ENCODE peak calls at places on chromosomes 13 and 19, in five cellular contexts. Y, M, F, X and R are unnamed samples.
A peak's percentile ranks its signal among the peaks of the same experiment; 100 is the strongest.

GRCh38 chr19:813359-814107 is 8.2 kb downstream of the PLPPR3 start:
- DNase-seq in Y (no peak), M (no peak), F (no peak), X (peak; percentile 12), R (no peak)

GRCh38 chr19:46201413-46202310 is 27.9 kb upstream of the IGFL1 start:
- DNase-seq in Y (no peak), M (no peak), F (no peak), X (no peak), R (no peak)

GRCh38 chr19:28221736-28222135 is 991.2 kb downstream of the UQCRFS1 start:
- DNase-seq in Y (no peak), M (no peak), F (no peak), X (no peak), R (no peak)

GRCh38 chr19:40811478-40812341 is 12.7 kb downstream of the EGLN2 start:
- DNase-seq in Y (no peak), M (no peak), F (no peak), X (peak; percentile 39), R (no peak)

GRCh38 chr13:47294691-47295090 is 397.8 kb upstream of the HTR2A start:
- DNase-seq in Y (no peak), M (no peak), F (no peak), X (no peak), R (no peak)

GRCh38 chr13:44398606-44399005 is 25.0 kb downstream of the SERP2 start:
- DNase-seq in Y (no peak), M (no peak), F (no peak), X (no peak), R (no peak)

GRCh38 chr13:26221721-26222522 is at the start of gene RNF6:
- DNase-seq in Y (peak; percentile 96), M (peak; percentile 96), F (peak; percentile 94), X (peak; percentile 93), R (peak; percentile 95)

GRCh38 chr19:33468361-33469170 is 53.0 kb downstream of the PEPD start:
- DNase-seq in Y (no peak), M (no peak), F (no peak), X (no peak), R (no peak)

GRCh38 chr19:5001547-5002131 is 32.7 kb downstream of the KDM4B start:
- DNase-seq in Y (no peak), M (peak; percentile 32), F (peak; percentile 58), X (peak; percentile 76), R (peak; percentile 69)

GRCh38 chr13:27200413-27201066 is 28.9 kb upstream of the USP12 start:
- DNase-seq in Y (no peak), M (no peak), F (no peak), X (no peak), R (no peak)

GRCh38 chr13:66899955-66900354 is 330.2 kb downstream of the PCDH9 start:
- DNase-seq in Y (no peak), M (no peak), F (no peak), X (no peak), R (peak; percentile 24)
- TF ChIP-seq ZBTB33 in Y (no peak), M (no peak), F (no peak), X (no peak), R (no peak)

GRCh38 chr19:43503501-43504425 is 783 bp downstream of the PHLDB3 start:
- DNase-seq in Y (peak; percentile 78), M (peak; percentile 83), F (peak; percentile 90), X (peak; percentile 98), R (peak; percentile 99)
- TF ChIP-seq ZBTB33 in Y (no peak), M (no peak), F (no peak), X (no peak), R (no peak)

DNA sequence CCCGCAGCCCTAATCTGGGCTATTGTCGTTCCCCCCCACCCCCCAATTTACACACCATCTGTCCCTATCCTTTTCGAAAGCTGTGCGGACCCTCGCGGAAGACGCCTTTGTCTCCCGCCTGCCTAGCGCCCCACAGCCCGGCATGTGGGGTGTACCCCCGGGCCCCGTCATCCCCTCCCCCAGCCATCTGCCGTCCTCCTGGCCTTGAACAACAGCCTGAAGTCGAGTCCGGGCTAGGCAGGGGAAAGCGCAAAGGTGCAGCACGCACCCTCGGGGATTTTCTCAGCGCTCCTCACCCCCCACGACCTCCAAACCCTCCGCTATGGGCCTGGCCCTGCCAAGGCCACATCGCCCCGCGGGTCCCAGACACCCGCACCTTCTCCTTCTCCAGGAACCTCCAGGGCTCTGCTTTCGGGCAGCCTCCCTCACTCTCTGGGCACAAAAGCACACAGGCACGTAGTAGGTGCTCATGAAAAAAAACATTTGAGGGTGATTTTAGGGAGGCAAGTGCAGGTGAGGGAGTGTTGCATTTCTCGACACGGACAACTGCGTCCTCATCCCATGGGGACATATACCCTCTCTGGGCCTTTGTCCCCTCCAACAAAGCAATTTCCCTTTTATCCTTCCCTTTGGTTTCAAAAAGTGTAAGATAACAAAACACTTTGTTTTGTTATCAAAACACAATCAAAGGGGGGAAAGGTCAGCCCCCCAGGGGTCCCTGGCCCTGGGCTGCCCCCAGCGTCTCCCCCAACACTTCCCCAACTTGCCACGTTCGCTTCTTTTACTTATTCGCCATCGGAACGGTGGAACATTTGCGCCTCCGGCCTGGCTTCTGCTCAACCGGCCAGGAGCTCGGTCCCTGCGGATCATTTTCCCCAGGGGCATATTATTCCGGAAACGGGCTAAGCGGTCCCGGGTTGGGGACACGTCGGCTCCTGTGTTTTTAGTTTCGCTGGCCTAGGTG is 16.4 kb downstream of the CCDC124 start:
- DNase-seq in Y (no peak), M (no peak), F (no peak), X (no peak), R (no peak)
- TF ChIP-seq ZBTB33 in Y (no peak), M (no peak), F (no peak), X (no peak), R (no peak)

DNA sequence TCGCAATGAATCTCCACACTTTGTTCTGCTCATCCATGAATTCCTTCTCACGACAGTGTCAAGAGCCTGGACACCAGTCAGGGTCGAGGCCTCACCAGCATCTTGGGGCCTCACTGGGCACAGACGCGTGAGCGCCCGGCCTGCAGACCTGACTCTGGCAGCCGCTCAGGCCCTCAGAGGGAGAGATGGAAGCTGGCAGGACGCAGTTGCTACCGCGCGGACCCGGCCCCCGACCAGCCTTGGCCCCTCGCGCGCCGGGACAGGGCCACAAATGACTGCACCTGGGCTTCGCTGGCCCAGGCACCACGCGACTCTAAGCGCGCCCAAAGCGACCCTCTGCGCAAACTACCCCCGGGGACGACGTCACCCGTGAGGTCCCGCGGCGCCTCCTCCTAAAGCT is 937 bp upstream of the USP29 start:
- DNase-seq in Y (no peak), M (no peak), F (no peak), X (no peak), R (no peak)
- TF ChIP-seq ZBTB33 in Y (no peak), M (no peak), F (no peak), X (no peak), R (no peak)

DNA sequence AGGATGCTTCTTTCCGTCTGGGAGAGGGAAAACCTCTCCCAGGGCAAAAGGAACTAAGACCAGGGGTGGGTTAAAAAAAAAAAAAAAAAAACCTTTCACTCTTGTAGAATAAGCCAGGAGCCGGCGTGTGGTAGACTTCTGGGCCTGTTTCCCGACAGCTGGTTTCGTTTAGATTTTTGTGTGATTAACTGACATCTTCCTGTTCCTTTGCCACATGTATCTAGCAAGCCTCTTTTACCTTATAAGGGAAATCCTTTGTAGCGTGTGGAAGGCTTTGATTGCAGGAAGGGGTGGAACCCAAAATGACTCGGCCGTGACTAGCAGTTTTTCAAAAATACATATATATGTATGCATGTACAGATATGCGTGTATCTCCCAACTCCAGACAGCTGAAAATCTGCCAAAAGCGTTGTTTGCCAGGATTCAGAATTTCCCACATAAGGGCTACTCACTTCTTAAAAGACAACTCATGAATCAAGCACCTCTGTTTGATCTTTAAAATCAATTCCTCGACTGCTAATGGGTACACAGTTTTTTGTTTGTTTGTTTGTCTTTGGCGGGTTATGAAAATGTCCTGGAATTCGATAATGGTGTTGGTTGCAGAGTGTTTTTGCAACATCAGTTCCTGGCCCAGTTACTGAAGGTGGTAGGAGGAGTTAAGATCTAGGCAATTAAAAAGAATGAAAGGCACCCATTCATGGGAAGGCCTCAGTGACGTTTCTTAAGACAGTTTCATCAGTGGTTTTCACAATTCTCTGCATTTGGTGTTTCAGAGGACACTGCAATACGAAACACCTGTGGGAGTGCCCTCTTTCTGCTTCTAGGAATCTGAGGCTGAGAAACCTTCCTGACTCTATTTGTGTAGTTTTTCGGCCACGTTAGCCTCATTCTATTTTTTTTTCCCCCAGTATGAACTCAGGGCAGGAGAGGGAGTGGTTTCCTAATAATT is 2.7 kb downstream of the TPM4 start:
- DNase-seq in Y (peak; percentile 94), M (peak; percentile 67), F (peak; percentile 79), X (peak; percentile 53), R (peak; percentile 68)
- TF ChIP-seq ZBTB33 in Y (no peak), M (no peak), F (no peak), X (peak; percentile 31), R (peak; percentile 46)

DNA sequence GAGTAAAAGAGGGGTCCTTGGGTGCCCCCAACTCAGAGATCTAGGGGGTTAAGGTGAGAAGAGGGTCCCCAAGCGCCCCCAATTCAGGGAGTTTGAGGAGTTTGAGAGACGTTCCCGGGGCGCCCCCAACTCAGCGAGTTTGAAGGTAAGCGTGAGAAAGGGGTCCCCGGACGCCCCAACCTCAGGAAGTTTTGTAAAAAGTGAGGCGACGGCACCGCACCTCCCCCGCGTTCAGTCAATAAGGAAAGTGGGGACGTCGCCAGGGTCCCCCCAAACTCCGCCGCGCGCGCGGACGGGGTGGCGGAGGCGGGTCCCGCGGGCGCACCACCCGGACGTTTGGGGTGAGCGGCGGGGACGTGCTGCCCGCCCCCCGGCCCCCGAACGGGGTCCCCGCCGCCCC is 353 bp downstream of the RFX2 start:
- DNase-seq in Y (no peak), M (no peak), F (no peak), X (no peak), R (no peak)
- TF ChIP-seq ZBTB33 in Y (no peak), M (no peak), F (no peak), X (no peak), R (no peak)

GRCh38 chr19:30406220-30406944 is 34.2 kb downstream of the ZNF536 start:
- DNase-seq in Y (no peak), M (no peak), F (peak; percentile 10), X (no peak), R (peak; percentile 56)
- TF ChIP-seq ZBTB33 in Y (no peak), M (no peak), F (no peak), X (no peak), R (no peak)

GRCh38 chr13:30776661-30777060 is 41.3 kb downstream of the ALOX5AP start:
- DNase-seq in Y (no peak), M (no peak), F (no peak), X (no peak), R (no peak)
- TF ChIP-seq ZBTB33 in Y (no peak), M (no peak), F (no peak), X (no peak), R (no peak)